ENCODE peak calls at places on chromosomes 6 and 20, in nine cellular contexts. P is GM12878, Z is heart left ventricle, M is A673, V is A549, U is left ventricle myocardium inferior, Y is breast epithelium, R is heart right ventricle, O is pancreas. K is an unnamed sample.
A peak's percentile ranks its signal among the peaks of the same experiment; 100 is the strongest.

GRCh38 chr20:53887973-53888372 is 182.4 kb downstream of the BCAS1 start:
- DNase-seq in P (no peak), Z (no peak), M (no peak), V (no peak), U (no peak), Y (no peak), R (no peak), O (no peak), K (no peak)

GRCh38 chr6:52573295-52573694 is 3.6 kb downstream of the TRAM2 start:
- DNase-seq in P (no peak), Z (no peak), M (no peak), V (no peak), U (no peak), Y (no peak), R (no peak), O (no peak), K (no peak)

GRCh38 chr20:17358854-17359253 is 132.0 kb downstream of the PCSK2 start:
- DNase-seq in P (no peak), Z (no peak), M (no peak), V (no peak), U (no peak), Y (no peak), R (no peak), O (no peak), K (no peak)

GRCh38 chr6:143286280-143286795 is 164.2 kb downstream of the ADAT2 start:
- DNase-seq in P (no peak), Z (no peak), M (no peak), V (no peak), U (no peak), Y (peak; percentile 20), R (no peak), O (no peak), K (peak; percentile 91)

GRCh38 chr6:24788031-24788665 is 10.6 kb downstream of the ARMH2 start:
- DNase-seq in P (no peak), Z (no peak), M (no peak), V (no peak), U (no peak), Y (no peak), R (no peak), O (no peak), K (no peak)

GRCh38 chr6:48825501-48826317 is 637.3 kb downstream of the MMUT start:
- DNase-seq in P (no peak), Z (no peak), M (no peak), V (no peak), U (no peak), Y (no peak), R (no peak), O (no peak), K (no peak)

GRCh38 chr6:19999319-20000191 is 162.4 kb downstream of the ID4 start:
- DNase-seq in P (peak; percentile 25), Z (no peak), M (peak; percentile 46), V (no peak), U (no peak), Y (no peak), R (no peak), O (no peak), K (peak; percentile 4)

GRCh38 chr20:19207541-19207940 is 4.9 kb upstream of the SLC24A3 start:
- DNase-seq in P (no peak), Z (no peak), M (no peak), V (no peak), U (no peak), Y (no peak), R (no peak), O (no peak), K (no peak)

GRCh38 chr20:24840121-24840713 is 108.9 kb upstream of the CST7 start:
- DNase-seq in P (peak; percentile 37), Z (no peak), M (no peak), V (no peak), U (no peak), Y (no peak), R (no peak), O (no peak), K (no peak)

DNA sequence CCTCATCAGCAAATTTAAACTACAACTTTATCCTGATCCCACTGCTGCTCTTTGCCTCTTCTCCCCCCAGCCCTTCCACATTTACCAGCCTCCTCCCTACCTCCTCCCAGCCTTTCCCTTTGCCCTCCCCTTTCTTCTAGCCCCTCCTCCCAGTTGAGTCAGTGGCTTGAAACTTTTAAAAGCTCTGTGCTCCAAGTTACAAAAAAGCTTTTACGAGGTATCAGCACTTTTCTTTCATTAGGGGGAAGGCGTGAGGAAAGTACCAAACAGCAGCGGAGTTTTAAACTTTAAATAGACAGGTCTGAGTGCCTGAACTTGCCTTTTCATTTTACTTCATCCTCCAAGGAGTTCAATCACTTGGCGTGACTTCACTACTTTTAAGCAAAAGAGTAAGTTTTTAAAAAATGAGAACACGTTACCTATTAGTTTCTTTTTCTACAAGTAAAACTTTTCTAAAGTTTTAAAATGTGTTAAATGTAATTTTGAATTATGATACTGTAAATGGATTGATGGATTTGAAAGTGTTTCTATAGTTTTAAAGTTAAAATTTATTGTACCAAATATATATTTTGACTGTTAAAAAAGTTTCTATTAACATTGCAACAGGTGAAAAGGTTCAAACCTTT is at the start of gene GJA1:
- DNase-seq in P (no peak), Z (no peak), M (peak; percentile 96), V (peak; percentile 61), U (no peak), Y (peak; percentile 60), R (no peak), O (no peak), K (peak; percentile 62)
- H3K27ac ChIP-seq in P (no peak within 1 kb of the TSS), Z (peak within 1 kb of the TSS; percentile 93), M (peak within 1 kb of the TSS; percentile 81), V (peak within 1 kb of the TSS; percentile 96), U (peak within 1 kb of the TSS; percentile 95), Y (peak within 1 kb of the TSS; percentile 98), R (peak within 1 kb of the TSS; percentile 83), O (peak within 1 kb of the TSS; percentile 83), K (peak within 1 kb of the TSS; percentile 80)

DNA sequence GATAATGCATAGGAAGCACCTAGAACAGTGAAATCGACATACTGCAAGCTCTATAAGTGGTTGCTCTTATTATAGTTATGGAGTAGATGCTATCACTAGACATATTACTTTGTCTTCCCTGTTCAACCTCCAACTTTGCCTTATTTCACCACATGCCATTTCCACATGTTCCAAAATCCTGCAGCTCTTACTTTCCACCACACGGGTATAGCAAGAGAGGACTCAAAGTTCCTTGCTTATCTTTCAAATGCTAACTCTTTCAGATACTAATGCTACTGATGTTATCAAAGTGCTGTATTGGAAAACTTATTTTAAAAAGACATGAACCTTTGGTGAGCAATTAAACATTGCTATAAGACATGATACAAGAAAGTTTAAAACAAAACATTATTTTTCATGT is 1130.1 kb downstream of the HACE1 start:
- DNase-seq in P (no peak), Z (no peak), M (peak; percentile 14), V (no peak), U (no peak), Y (no peak), R (no peak), O (no peak), K (no peak)
- TF ChIP-seq CTCF in P (no peak), Z (no peak), M (peak; percentile 22), V (no peak), U (no peak), Y (no peak), R (no peak), O (no peak), K (no peak)

GRCh38 chr6:3749991-3750323 is 1.6 kb downstream of the PXDC1 start:
- DNase-seq in P (no peak), Z (peak; percentile 61), M (peak; percentile 75), V (no peak), U (peak; percentile 55), Y (peak; percentile 72), R (no peak), O (peak; percentile 57), K (peak; percentile 84)

GRCh38 chr6:3748208-3748701 is 3.3 kb downstream of the PXDC1 start:
- DNase-seq in P (no peak), Z (no peak), M (peak; percentile 56), V (peak; percentile 86), U (peak; percentile 71), Y (no peak), R (peak; percentile 66), O (peak; percentile 34), K (peak; percentile 67)

GRCh38 chr6:3749390-3749978 is 2.0 kb downstream of the PXDC1 start:
- DNase-seq in P (no peak), Z (peak; percentile 46), M (no peak), V (no peak), U (no peak), Y (peak; percentile 74), R (no peak), O (peak; percentile 45), K (peak; percentile 45)

GRCh38 chr6:3750324-3751018 is 1.0 kb downstream of the PXDC1 start:
- DNase-seq in P (no peak), Z (peak; percentile 92), M (peak; percentile 58), V (no peak), U (peak; percentile 88), Y (peak; percentile 88), R (peak; percentile 86), O (peak; percentile 76), K (peak; percentile 69)

DNA sequence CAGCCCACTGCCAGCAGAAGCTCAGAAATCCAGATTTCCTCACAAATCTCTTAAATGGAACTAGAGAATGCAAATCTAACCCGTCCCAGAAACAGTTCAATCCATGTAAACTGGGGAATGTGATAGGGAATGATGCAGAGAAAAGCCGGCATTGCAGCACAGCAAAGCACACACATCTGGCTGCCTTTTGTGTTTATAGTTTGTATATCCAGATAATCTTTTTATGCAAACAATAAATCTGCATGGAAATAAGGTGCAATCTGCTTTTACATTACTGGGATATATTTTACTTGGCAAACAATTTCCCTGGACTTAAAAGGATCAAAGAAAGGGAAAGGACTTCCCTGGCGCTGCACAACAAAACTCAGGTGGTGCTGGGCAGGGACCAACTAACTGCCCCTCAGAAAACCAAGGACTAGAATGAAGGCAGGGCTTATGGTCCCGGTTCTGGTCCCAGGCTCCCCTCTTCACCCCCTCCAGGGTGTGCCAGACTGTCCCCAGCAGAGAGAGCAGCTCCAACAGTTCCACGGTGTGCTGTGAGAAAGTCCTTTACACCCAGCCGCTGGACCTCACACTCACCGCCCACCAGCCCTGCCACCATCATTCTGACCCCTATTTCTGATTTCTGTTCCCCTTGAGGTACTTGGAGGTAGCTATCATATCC is 2.7 kb downstream of the PXDC1 start:
- DNase-seq in P (no peak), Z (no peak), M (no peak), V (no peak), U (no peak), Y (no peak), R (no peak), O (no peak), K (no peak)
- H3K27ac ChIP-seq in P (no peak overlapping the region), Z (peak overlapping the region; percentile 94), M (no peak overlapping the region), V (peak overlapping the region; percentile 50), U (peak overlapping the region; percentile 93), Y (peak overlapping the region; percentile 99), R (peak overlapping the region; percentile 98), O (peak overlapping the region; percentile 97), K (peak overlapping the region; percentile 99)

DNA sequence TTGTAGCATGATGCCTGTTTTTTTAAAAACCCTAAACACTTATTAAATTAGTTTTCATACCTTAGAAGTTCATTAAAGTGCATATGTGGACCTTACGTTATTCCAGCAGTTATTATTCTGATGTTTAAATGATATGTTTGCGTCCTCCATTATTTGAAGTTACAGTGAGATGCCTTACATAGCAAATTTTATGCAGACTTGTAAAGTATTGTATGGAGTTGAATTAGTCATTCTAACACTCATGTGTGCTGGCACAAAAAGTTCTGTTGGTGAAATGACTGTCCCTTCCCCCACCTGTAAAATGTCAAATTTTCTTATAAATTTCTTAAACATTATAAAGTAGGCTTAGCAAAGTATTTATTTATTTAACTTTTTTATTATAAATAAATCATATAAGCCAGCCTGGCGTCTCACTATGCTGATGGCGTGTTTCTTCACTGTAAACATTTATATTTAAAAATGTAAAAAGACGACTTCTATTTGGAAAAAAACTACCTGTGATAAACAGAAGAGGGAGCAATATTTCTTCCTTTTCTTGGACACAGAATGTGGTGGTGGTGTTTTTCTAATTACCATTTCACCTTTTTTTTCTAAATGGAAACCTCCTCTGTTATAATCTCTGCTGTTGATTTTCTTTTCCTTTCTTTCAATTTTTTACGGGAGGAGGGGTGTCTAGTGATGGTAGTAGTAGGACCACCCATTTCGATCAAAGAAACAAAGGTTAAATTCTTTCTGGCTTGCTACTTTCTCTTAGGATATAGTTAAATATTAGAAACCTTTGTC is 155.4 kb downstream of the RFPL4B start:
- DNase-seq in P (no peak), Z (no peak), M (peak; percentile 40), V (no peak), U (no peak), Y (no peak), R (no peak), O (no peak), K (peak; percentile 8)
- TF ChIP-seq CTCF in P (no peak), Z (peak; percentile 26), M (peak; percentile 49), V (peak; percentile 38), U (peak; percentile 35), Y (no peak), R (peak; percentile 21), O (no peak), K (no peak)